ENCODE peak calls at places on chromosomes 16 and 17, in four cellular contexts. E, S, A and U are unnamed samples. For H3K27me3, the result is how much of the 10 kb centered on the place peaks cover.

GRCh38 chr17:30358055-30358760 is 20.5 kb upstream of the CPD start:
- DNase-seq in E (no peak), S (no peak), A (no peak), U (no peak)

GRCh38 chr17:32491371-32492280 is 4.8 kb downstream of the CDK5R1 start:
- DNase-seq in E (peak), S (no peak), A (no peak), U (no peak)

GRCh38 chr17:80364091-80364691 is 50.8 kb upstream of the ENDOV start:
- DNase-seq in E (no peak), S (no peak), A (no peak), U (peak)

GRCh38 chr17:39579318-39580081 is 28.2 kb downstream of the NEUROD2 start:
- DNase-seq in E (no peak), S (no peak), A (no peak), U (no peak)

GRCh38 chr16:55815320-55815719 is 17.6 kb downstream of the CES1 start:
- DNase-seq in E (no peak), S (no peak), A (no peak), U (no peak)

GRCh38 chr16:8229011-8229520 is 361.2 kb downstream of the TMEM114 start:
- DNase-seq in E (no peak), S (no peak), A (no peak), U (no peak)

GRCh38 chr16:14164916-14165684 is 94.0 kb downstream of the MRTFB start:
- DNase-seq in E (no peak), S (no peak), A (no peak), U (no peak)

GRCh38 chr17:78019367-78019975 is 61.0 kb downstream of the TNRC6C start:
- DNase-seq in E (no peak), S (no peak), A (no peak), U (no peak)

GRCh38 chr16:81265658-81266451 is 27.4 kb downstream of the BCO1 start:
- DNase-seq in E (no peak), S (peak), A (peak), U (no peak)

GRCh38 chr16:66696669-66697630 is at the start of gene CMTM4:
- DNase-seq in E (peak), S (peak), A (peak), U (peak)

GRCh38 chr16:51418258-51418657 is 267.2 kb upstream of the SALL1 start:
- DNase-seq in E (no peak), S (no peak), A (no peak), U (no peak)

GRCh38 chr16:67184453-67185002 is 765 bp upstream of the MATCAP1 start:
- DNase-seq in E (no peak), S (no peak), A (no peak), U (no peak)

GRCh38 chr17:60631119-60631518 is 31.1 kb downstream of the PPM1D start:
- DNase-seq in E (no peak), S (no peak), A (no peak), U (no peak)

GRCh38 chr16:57386381-57386951 is 14.2 kb downstream of the CX3CL1 start:
- DNase-seq in E (no peak), S (no peak), A (no peak), U (no peak)

GRCh38 chr17:17377568-17377967 is 74.4 kb downstream of the NT5M start:
- DNase-seq in E (no peak), S (no peak), A (no peak), U (no peak)

GRCh38 chr16:68367034-68367433 is 56.2 kb downstream of the PRMT7 start:
- DNase-seq in E (peak), S (no peak), A (peak), U (no peak)

GRCh38 chr17:16428098-16428882 is 12.9 kb downstream of the TRPV2 start:
- DNase-seq in E (peak), S (no peak), A (no peak), U (peak)

GRCh38 chr16:54926166-54926838 is 4.4 kb upstream of the IRX5 start:
- DNase-seq in E (no peak), S (no peak), A (no peak), U (no peak)

GRCh38 chr17:55383771-55384679 is 37.6 kb downstream of the MMD start:
- DNase-seq in E (no peak), S (no peak), A (no peak), U (no peak)

GRCh38 chr17:82807562-82807961 is 32.3 kb downstream of the ZNF750 start:
- DNase-seq in E (no peak), S (no peak), A (no peak), U (no peak)

GRCh38 chr16:59111280-59111679 is 377.2 kb upstream of the GOT2 start:
- DNase-seq in E (no peak), S (no peak), A (no peak), U (no peak)

GRCh38 chr16:86466695-86467406 is 43.5 kb upstream of the FOXF1 start:
- DNase-seq in E (no peak), S (no peak), A (no peak), U (no peak)

GRCh38 chr17:59427996-59428395 is 96.5 kb downstream of the YPEL2 start:
- DNase-seq in E (no peak), S (no peak), A (no peak), U (peak)

GRCh38 chr16:82260212-82260795 is 90.3 kb upstream of the MPHOSPH6 start:
- DNase-seq in E (no peak), S (no peak), A (no peak), U (no peak)

GRCh38 chr17:36591434-36592315 is at the start of gene DHRS11:
- DNase-seq in E (peak), S (peak), A (peak), U (peak)

GRCh38 chr16:73565263-73565662 is 517.3 kb upstream of the ZFHX3 start:
- DNase-seq in E (no peak), S (no peak), A (no peak), U (no peak)

GRCh38 chr16:81401035-81401950 is 43.3 kb upstream of the CMIP start:
- DNase-seq in E (no peak), S (no peak), A (no peak), U (no peak)

GRCh38 chr17:39928868-39929651 is 1.5 kb downstream of the LRRC3C start:
- DNase-seq in E (no peak), S (no peak), A (no peak), U (no peak)

GRCh38 chr17:50813583-50813982 is 21.8 kb upstream of the WFIKKN2 start:
- DNase-seq in E (no peak), S (no peak), A (no peak), U (no peak)

GRCh38 chr17:7842950-7843535 is 9.0 kb downstream of the KDM6B start:
- DNase-seq in E (peak), S (peak), A (peak), U (peak)
- TF ChIP-seq CTCF in E (no peak), S (no peak), A (no peak), U (no peak)

DNA sequence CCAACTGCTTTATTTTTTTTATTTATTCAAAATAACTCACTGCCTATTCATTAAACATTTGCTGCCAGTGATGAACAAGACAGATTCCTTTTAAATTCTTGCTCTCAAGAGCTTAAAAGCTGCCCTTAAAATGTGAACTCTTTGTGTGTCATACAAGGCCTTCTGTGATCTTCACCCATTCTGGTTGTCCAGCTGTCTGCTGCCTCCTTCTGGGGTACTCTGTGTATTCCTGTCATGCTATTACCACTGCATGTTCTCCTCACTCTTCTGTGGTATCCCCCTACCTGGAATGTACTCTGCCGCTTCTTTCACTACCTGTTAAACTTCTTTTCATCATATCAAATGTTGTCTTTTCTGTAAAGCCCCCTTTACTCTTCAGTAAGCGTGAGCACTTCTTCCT is 165.8 kb downstream of the CHD9 start:
- DNase-seq in E (no peak), S (no peak), A (no peak), U (no peak)
- H3K4me3 ChIP-seq in E (no peak), S (no peak), A (no peak), U (no peak)

GRCh38 chr16:694187-694862 is 4.1 kb upstream of the WDR24 start:
- DNase-seq in E (no peak), S (no peak), A (no peak), U (no peak)

GRCh38 chr16:694863-695354 is 4.7 kb upstream of the WDR24 start:
- DNase-seq in E (no peak), S (no peak), A (no peak), U (no peak)

GRCh38 chr16:692356-693108 is 2.3 kb upstream of the WDR24 start:
- DNase-seq in E (no peak), S (no peak), A (no peak), U (no peak)

GRCh38 chr16:693766-694165 is 3.6 kb upstream of the WDR24 start:
- DNase-seq in E (no peak), S (no peak), A (no peak), U (no peak)

DNA sequence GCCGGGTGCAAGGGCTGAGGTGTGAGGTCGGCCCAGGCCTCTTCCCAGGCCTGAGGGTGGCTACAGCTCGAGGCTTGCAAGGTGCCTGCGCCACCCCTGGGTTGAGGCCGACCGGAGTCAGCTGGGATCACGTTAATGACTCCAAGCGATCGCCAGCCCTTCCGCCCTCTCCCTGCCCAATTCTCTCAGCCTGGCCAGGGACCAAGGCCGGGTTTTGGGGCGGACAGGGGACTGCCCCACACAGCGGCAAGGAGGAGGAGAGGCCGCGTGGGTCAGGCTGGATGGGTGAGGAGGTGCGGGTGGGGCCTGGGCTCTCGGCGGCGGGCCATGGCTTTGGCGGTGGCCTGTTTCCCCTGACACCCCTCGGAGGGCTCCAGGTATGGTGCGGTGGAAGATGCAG is 3.2 kb upstream of the WDR24 start:
- DNase-seq in E (no peak), S (no peak), A (no peak), U (no peak)
- H3K27me3 ChIP-seq in E (under half), S (under half), A (half or more), U (under half)

DNA sequence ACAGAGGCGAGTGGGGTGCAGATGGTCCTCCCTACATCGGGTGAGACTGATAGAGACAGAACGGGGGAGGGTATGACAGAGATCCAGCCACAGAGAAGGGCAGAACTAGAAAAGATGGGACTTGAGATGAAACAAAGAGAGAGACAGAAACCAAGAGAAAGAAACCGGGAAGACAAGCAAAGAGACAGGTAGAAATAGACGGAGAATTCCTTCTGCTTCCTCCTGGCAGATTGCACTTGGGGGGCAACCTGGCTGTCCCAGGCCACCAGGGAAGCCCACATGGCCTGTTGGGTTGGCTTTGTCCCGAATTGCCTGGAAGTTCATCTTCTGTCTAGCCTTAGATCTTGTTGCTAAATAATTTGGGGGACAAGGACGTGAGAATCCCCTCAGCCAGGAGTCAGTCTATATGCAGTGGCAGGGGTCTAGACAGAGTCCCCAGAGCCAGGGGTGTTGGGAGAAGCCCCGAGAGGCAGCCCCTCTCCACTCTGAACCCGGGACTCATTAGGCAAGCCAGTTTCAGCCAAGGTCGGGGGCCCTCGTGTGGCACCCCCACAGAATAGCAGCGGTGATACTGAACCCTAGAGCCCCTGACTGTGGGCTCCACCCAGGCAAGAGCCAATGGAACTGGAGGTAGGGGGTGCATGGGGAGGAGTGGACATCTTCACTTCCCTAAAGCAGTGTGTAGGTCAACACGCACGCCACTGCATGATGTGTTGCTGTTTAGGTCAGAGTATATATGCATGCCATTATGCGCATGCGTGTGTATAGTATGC is 626 bp upstream of the TSPOAP1 start:
- DNase-seq in E (peak), S (no peak), A (no peak), U (no peak)
- TF ChIP-seq CTCF in E (peak), S (no peak), A (no peak), U (peak)

DNA sequence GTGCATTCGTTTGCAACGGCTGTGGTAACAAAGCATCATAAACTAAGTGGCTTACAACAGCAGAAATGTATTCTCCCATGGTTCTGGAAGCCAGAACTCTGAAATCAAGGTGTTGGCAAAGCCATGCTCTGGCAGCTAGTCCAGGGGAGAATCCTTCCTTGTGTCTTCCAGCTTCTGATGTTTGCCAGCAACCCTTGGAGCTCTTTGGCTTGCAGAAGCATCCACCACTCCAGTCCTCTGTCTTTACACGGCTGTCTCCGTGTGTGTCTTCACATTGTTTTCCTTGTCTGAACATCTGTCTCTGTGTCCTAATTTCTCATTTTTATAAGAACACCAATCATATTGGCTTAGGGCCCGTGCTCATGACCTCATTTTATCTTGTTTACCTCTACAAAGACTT is 265.3 kb upstream of the HSBP1 start:
- DNase-seq in E (no peak), S (no peak), A (peak), U (no peak)
- H3K4me3 ChIP-seq in E (no peak), S (no peak), A (no peak), U (no peak)

GRCh38 chr16:24522751-24523150 is 16.6 kb upstream of the RBBP6 start:
- DNase-seq in E (no peak), S (no peak), A (no peak), U (no peak)

GRCh38 chr16:24523569-24523968 is 15.8 kb upstream of the RBBP6 start:
- DNase-seq in E (no peak), S (no peak), A (no peak), U (no peak)

GRCh38 chr16:24526701-24527470 is 12.5 kb upstream of the RBBP6 start:
- DNase-seq in E (no peak), S (no peak), A (no peak), U (no peak)

GRCh38 chr16:24524855-24525652 is 14.3 kb upstream of the RBBP6 start:
- DNase-seq in E (no peak), S (no peak), A (no peak), U (no peak)

DNA sequence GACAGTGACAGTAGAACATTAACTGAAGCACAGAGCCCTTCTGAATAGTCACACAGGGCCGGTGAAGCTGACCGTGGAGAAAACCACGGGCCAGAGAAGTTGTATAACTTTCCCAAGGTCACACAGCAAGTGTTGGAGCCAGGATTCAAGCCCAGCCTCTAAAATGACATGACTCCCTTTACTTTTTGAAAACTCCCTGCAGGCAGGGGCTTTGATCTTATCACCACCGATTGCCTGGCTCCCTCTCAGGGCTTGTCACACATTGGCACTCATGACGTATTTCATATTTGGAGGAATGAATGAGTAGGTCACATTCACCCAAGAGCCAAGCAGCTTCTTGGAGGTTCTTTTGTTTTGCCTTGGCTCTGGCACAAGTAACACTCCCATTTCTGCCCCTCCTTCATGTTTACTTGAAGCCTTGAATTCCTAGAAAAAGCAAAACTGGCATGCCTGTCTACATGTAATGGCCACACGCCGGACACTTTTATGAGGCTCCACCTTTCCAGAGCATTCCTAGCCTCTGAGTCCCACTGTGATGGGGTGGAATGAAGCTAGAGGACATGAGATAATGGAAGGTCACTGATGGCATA is 13.3 kb upstream of the RBBP6 start:
- DNase-seq in E (no peak), S (peak), A (no peak), U (no peak)
- H3K27me3 ChIP-seq in E (under half), S (under half), A (under half), U (under half)

GRCh38 chr16:88914750-88915368 is 48.4 kb upstream of the PABPN1L start:
- DNase-seq in E (no peak), S (no peak), A (peak), U (no peak)
- TF ChIP-seq CTCF in E (no peak), S (no peak), A (no peak), U (no peak)

GRCh38 chr16:11871193-11871592 is 19.9 kb upstream of the RSL1D1 start:
- DNase-seq in E (no peak), S (no peak), A (peak), U (no peak)

GRCh38 chr16:11869657-11870228 is 18.4 kb upstream of the RSL1D1 start:
- DNase-seq in E (no peak), S (no peak), A (no peak), U (no peak)

DNA sequence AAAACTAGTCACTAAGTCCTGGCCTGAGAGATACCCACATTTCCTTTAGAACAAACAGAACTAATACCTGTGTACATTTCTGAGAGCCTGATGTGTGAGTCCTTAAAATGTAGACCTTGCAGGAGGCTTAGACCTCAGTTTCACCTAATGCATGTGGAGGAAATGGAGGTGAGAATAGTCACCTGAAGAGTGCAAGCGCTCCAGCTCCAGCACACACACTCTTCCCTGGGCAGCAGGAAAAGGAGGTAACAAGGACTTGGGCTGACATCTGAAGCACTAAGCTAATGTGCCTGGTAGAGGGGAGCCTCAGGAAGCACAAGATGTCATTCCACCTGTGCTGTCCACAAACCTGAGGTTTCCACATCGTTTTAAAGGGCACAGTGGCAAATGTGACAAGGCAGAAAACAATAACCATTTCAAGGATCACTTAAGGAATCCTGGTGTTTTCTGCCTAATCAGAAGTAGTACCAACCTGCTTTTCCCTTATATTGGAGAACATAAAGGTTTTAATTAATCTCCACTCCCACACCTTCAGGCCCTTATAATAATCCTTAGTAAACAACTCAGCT is 17.2 kb upstream of the RSL1D1 start:
- DNase-seq in E (no peak), S (no peak), A (no peak), U (no peak)
- H3K4me3 ChIP-seq in E (no peak), S (no peak), A (no peak), U (no peak)

GRCh38 chr16:1337486-1337885 is 4.0 kb downstream of the BAIAP3 start:
- DNase-seq in E (no peak), S (no peak), A (no peak), U (no peak)

GRCh38 chr16:1335211-1335971 is 1.9 kb downstream of the BAIAP3 start:
- DNase-seq in E (peak), S (no peak), A (no peak), U (peak)

GRCh38 chr16:1338119-1338730 is 4.8 kb downstream of the BAIAP3 start:
- DNase-seq in E (peak), S (no peak), A (no peak), U (no peak)

GRCh38 chr16:1335996-1336395 is 2.6 kb downstream of the BAIAP3 start:
- DNase-seq in E (no peak), S (no peak), A (no peak), U (no peak)

DNA sequence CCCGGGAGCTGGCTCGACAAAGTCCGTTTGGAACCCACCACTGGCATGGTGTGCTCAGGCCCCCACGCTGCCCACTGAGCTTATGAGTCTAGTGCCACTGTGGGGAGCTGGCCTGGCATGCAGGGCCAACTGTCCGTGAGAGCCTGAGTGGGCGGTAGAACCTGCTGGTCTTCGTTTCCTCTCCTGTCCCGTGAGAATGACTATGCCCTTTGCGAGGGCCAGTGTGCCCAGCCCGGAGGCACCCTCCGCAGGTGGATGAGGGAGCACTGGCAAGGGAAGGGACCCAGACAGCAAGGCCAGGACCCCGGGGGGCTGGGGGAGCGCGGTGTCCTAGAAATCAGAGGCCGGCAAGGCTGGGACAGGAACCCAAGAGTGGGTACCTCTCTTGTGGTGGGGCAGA is 3.2 kb downstream of the BAIAP3 start:
- DNase-seq in E (no peak), S (no peak), A (no peak), U (no peak)
- H3K27me3 ChIP-seq in E (under half), S (under half), A (half or more), U (under half)